ENCODE peak calls at places on chromosomes 12 and 14, in seven cellular contexts. One of them, this sample, is unnamed.

GRCh38 chr12:6547987-6548386 is 7.9 kb downstream of the IFFO1 start:
- DNase-seq in foreskin keratinocyte: no peak
- DNase-seq in CD4-positive, alpha-beta memory T cell: no peak
- DNase-seq in uterus: peak; percentile 83
- DNase-seq in mucosa of descending colon: peak; percentile 29
- DNase-seq in pancreas: no peak
- DNase-seq in sigmoid colon: peak; percentile 84
- DNase-seq in this sample: peak; percentile 55

GRCh38 chr12:121264951-121265350 is 31.6 kb downstream of the CAMKK2 start:
- DNase-seq in foreskin keratinocyte: no peak
- DNase-seq in CD4-positive, alpha-beta memory T cell: no peak
- DNase-seq in uterus: no peak
- DNase-seq in mucosa of descending colon: no peak
- DNase-seq in pancreas: no peak
- DNase-seq in sigmoid colon: no peak
- DNase-seq in this sample: no peak

GRCh38 chr12:68850390-68850789 is 42.4 kb downstream of the MDM2 start:
- DNase-seq in foreskin keratinocyte: no peak
- DNase-seq in CD4-positive, alpha-beta memory T cell: no peak
- DNase-seq in uterus: no peak
- DNase-seq in mucosa of descending colon: no peak
- DNase-seq in pancreas: no peak
- DNase-seq in sigmoid colon: no peak
- DNase-seq in this sample: no peak

GRCh38 chr12:18723752-18724151 is 14.1 kb downstream of the PLCZ1 start:
- DNase-seq in foreskin keratinocyte: peak; percentile 95
- DNase-seq in CD4-positive, alpha-beta memory T cell: no peak
- DNase-seq in uterus: no peak
- DNase-seq in mucosa of descending colon: no peak
- DNase-seq in pancreas: no peak
- DNase-seq in sigmoid colon: no peak
- DNase-seq in this sample: no peak

GRCh38 chr12:10940389-10940788 is 1.3 kb upstream of the TAS2R14 start:
- DNase-seq in foreskin keratinocyte: peak; percentile 97
- DNase-seq in CD4-positive, alpha-beta memory T cell: no peak
- DNase-seq in uterus: no peak
- DNase-seq in mucosa of descending colon: no peak
- DNase-seq in pancreas: no peak
- DNase-seq in sigmoid colon: no peak
- DNase-seq in this sample: no peak

GRCh38 chr14:101072070-101072469 is 168.5 kb upstream of the RTL1 start:
- DNase-seq in foreskin keratinocyte: no peak
- DNase-seq in CD4-positive, alpha-beta memory T cell: no peak
- DNase-seq in uterus: peak; percentile 13
- DNase-seq in mucosa of descending colon: no peak
- DNase-seq in pancreas: no peak
- DNase-seq in sigmoid colon: peak; percentile 24
- DNase-seq in this sample: no peak

GRCh38 chr14:95432152-95433093 is 84.0 kb downstream of the SYNE3 start:
- DNase-seq in foreskin keratinocyte: no peak
- DNase-seq in CD4-positive, alpha-beta memory T cell: no peak
- DNase-seq in uterus: peak; percentile 65
- DNase-seq in mucosa of descending colon: no peak
- DNase-seq in pancreas: peak; percentile 71
- DNase-seq in sigmoid colon: peak; percentile 80
- DNase-seq in this sample: peak; percentile 73

GRCh38 chr14:22379727-22380126 is 209.3 kb downstream of the DAD1 start:
- DNase-seq in foreskin keratinocyte: peak; percentile 18
- DNase-seq in CD4-positive, alpha-beta memory T cell: no peak
- DNase-seq in uterus: no peak
- DNase-seq in mucosa of descending colon: no peak
- DNase-seq in pancreas: no peak
- DNase-seq in sigmoid colon: no peak
- DNase-seq in this sample: no peak

GRCh38 chr12:542290-543113 is 82.8 kb downstream of the B4GALNT3 start:
- DNase-seq in foreskin keratinocyte: no peak
- DNase-seq in CD4-positive, alpha-beta memory T cell: no peak
- DNase-seq in uterus: no peak
- DNase-seq in mucosa of descending colon: peak; percentile 31
- DNase-seq in pancreas: no peak
- DNase-seq in sigmoid colon: no peak
- DNase-seq in this sample: no peak

DNA sequence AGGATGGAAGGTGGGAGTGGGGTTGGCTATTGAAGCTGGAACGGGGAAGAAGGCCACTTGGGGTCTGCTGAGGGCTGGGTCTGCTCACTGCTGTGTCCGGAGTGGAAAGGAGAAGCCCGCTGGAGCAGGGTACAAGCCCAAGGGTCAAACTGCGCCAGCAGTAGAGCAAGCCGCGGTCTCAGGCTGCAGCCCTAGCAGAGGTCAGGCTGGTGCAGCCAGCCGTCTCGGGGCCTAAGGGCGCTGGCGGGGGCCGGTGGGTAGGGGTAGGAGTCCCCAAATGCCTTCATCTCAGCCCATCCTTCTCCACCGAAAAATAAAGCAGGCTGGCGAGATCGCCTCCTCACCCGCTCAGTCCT is 718 bp upstream of the JDP2 start:
- DNase-seq in foreskin keratinocyte: no peak
- DNase-seq in CD4-positive, alpha-beta memory T cell: no peak
- DNase-seq in uterus: no peak
- DNase-seq in mucosa of descending colon: no peak
- DNase-seq in pancreas: no peak
- DNase-seq in sigmoid colon: no peak
- DNase-seq in this sample: no peak
- H3K4me1 ChIP-seq in foreskin keratinocyte: peaks cover 7% of the 10 kb centered on the region
- H3K4me1 ChIP-seq in CD4-positive, alpha-beta memory T cell: peaks cover 10% of the 10 kb centered on the region
- H3K4me1 ChIP-seq in uterus: peaks cover 25% of the 10 kb centered on the region
- H3K4me1 ChIP-seq in mucosa of descending colon: peaks cover 24% of the 10 kb centered on the region
- H3K4me1 ChIP-seq in pancreas: peaks cover 27% of the 10 kb centered on the region
- H3K4me1 ChIP-seq in sigmoid colon: peaks cover 41% of the 10 kb centered on the region
- H3K4me1 ChIP-seq in this sample: peaks cover 47% of the 10 kb centered on the region

DNA sequence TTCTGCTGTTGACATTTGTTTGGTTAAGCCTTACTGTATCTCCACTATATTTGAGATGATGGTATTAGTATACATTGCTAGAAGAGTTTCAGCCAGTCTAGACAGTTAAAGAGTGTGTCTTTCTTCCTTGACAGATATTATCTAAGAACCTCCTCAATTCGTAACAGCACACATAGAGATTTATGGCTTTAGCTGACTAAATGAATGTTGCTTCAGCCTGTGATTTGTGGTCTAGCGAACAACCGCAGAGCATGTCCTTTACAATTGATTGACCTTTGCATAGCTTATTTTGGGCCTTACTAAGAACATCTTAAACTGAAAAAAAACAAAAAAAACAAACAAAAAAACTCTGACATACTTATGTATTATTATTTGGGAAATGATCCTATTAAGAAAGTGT is 122.2 kb downstream of the DAAM1 start:
- DNase-seq in foreskin keratinocyte: peak; percentile 44
- DNase-seq in CD4-positive, alpha-beta memory T cell: no peak
- DNase-seq in uterus: no peak
- DNase-seq in mucosa of descending colon: no peak
- DNase-seq in pancreas: no peak
- DNase-seq in sigmoid colon: no peak
- DNase-seq in this sample: no peak
- H3K4me1 ChIP-seq in foreskin keratinocyte: peaks cover 26% of the 10 kb centered on the region
- H3K4me1 ChIP-seq in CD4-positive, alpha-beta memory T cell: no peaks in the 10 kb centered on the region
- H3K4me1 ChIP-seq in uterus: no peaks in the 10 kb centered on the region
- H3K4me1 ChIP-seq in mucosa of descending colon: no peaks in the 10 kb centered on the region
- H3K4me1 ChIP-seq in pancreas: peaks cover 8% of the 10 kb centered on the region
- H3K4me1 ChIP-seq in sigmoid colon: peaks cover 93% of the 10 kb centered on the region
- H3K4me1 ChIP-seq in this sample: peaks cover 7% of the 10 kb centered on the region

GRCh38 chr14:99265571-99265970 is 6.4 kb downstream of the BCL11B start:
- DNase-seq in foreskin keratinocyte: no peak
- DNase-seq in CD4-positive, alpha-beta memory T cell: peak; percentile 55
- DNase-seq in uterus: no peak
- DNase-seq in mucosa of descending colon: no peak
- DNase-seq in pancreas: no peak
- DNase-seq in sigmoid colon: no peak
- DNase-seq in this sample: no peak
- H3K4me1 ChIP-seq in foreskin keratinocyte: peaks cover 41% of the 10 kb centered on the region
- H3K4me1 ChIP-seq in CD4-positive, alpha-beta memory T cell: peaks cover 63% of the 10 kb centered on the region
- H3K4me1 ChIP-seq in uterus: peaks cover 2% of the 10 kb centered on the region
- H3K4me1 ChIP-seq in mucosa of descending colon: peaks cover 3% of the 10 kb centered on the region
- H3K4me1 ChIP-seq in pancreas: no peaks in the 10 kb centered on the region
- H3K4me1 ChIP-seq in sigmoid colon: peaks cover 12% of the 10 kb centered on the region
- H3K4me1 ChIP-seq in this sample: peaks cover 7% of the 10 kb centered on the region

GRCh38 chr14:59484611-59485174 is 376 bp downstream of the JKAMP start:
- DNase-seq in foreskin keratinocyte: no peak
- DNase-seq in CD4-positive, alpha-beta memory T cell: no peak
- DNase-seq in uterus: no peak
- DNase-seq in mucosa of descending colon: no peak
- DNase-seq in pancreas: no peak
- DNase-seq in sigmoid colon: no peak
- DNase-seq in this sample: no peak
- H3K4me1 ChIP-seq in foreskin keratinocyte: peaks cover 13% of the 10 kb centered on the region
- H3K4me1 ChIP-seq in CD4-positive, alpha-beta memory T cell: peaks cover 65% of the 10 kb centered on the region
- H3K4me1 ChIP-seq in uterus: no peaks in the 10 kb centered on the region
- H3K4me1 ChIP-seq in mucosa of descending colon: peaks cover 32% of the 10 kb centered on the region
- H3K4me1 ChIP-seq in pancreas: peaks cover 30% of the 10 kb centered on the region
- H3K4me1 ChIP-seq in sigmoid colon: peaks cover 36% of the 10 kb centered on the region
- H3K4me1 ChIP-seq in this sample: peaks cover 45% of the 10 kb centered on the region

GRCh38 chr14:64707661-64708060 is 3.4 kb downstream of the PLEKHG3 start:
- DNase-seq in foreskin keratinocyte: peak; percentile 93
- DNase-seq in CD4-positive, alpha-beta memory T cell: no peak
- DNase-seq in uterus: no peak
- DNase-seq in mucosa of descending colon: no peak
- DNase-seq in pancreas: peak; percentile 9
- DNase-seq in sigmoid colon: peak; percentile 38
- DNase-seq in this sample: no peak

GRCh38 chr14:64708148-64709004 is 4.2 kb downstream of the PLEKHG3 start:
- DNase-seq in foreskin keratinocyte: peak; percentile 80
- DNase-seq in CD4-positive, alpha-beta memory T cell: peak; percentile 45
- DNase-seq in uterus: peak; percentile 35
- DNase-seq in mucosa of descending colon: peak; percentile 77
- DNase-seq in pancreas: peak; percentile 76
- DNase-seq in sigmoid colon: peak; percentile 77
- DNase-seq in this sample: no peak

GRCh38 chr14:64705406-64706118 is 1.3 kb downstream of the PLEKHG3 start:
- DNase-seq in foreskin keratinocyte: no peak
- DNase-seq in CD4-positive, alpha-beta memory T cell: no peak
- DNase-seq in uterus: peak; percentile 53
- DNase-seq in mucosa of descending colon: peak; percentile 64
- DNase-seq in pancreas: peak; percentile 17
- DNase-seq in sigmoid colon: peak; percentile 80
- DNase-seq in this sample: peak; percentile 33

GRCh38 chr14:64706119-64706465 is 1.9 kb downstream of the PLEKHG3 start:
- DNase-seq in foreskin keratinocyte: no peak
- DNase-seq in CD4-positive, alpha-beta memory T cell: no peak
- DNase-seq in uterus: no peak
- DNase-seq in mucosa of descending colon: no peak
- DNase-seq in pancreas: peak; percentile 9
- DNase-seq in sigmoid colon: peak; percentile 62
- DNase-seq in this sample: no peak

GRCh38 chr14:64706552-64707193 is 2.4 kb downstream of the PLEKHG3 start:
- DNase-seq in foreskin keratinocyte: no peak
- DNase-seq in CD4-positive, alpha-beta memory T cell: no peak
- DNase-seq in uterus: peak; percentile 38
- DNase-seq in mucosa of descending colon: peak; percentile 65
- DNase-seq in pancreas: peak; percentile 23
- DNase-seq in sigmoid colon: peak; percentile 71
- DNase-seq in this sample: no peak
- H3K4me1 ChIP-seq in foreskin keratinocyte: peaks cover 41% of the 10 kb centered on the region
- H3K4me1 ChIP-seq in CD4-positive, alpha-beta memory T cell: peaks cover 86% of the 10 kb centered on the region
- H3K4me1 ChIP-seq in uterus: peaks cover 9% of the 10 kb centered on the region
- H3K4me1 ChIP-seq in mucosa of descending colon: peaks cover 35% of the 10 kb centered on the region
- H3K4me1 ChIP-seq in pancreas: peaks cover 30% of the 10 kb centered on the region
- H3K4me1 ChIP-seq in sigmoid colon: peaks cover 72% of the 10 kb centered on the region
- H3K4me1 ChIP-seq in this sample: no peaks in the 10 kb centered on the region

GRCh38 chr14:21036746-21037145 is 2.1 kb upstream of the RNASE13 start:
- DNase-seq in foreskin keratinocyte: no peak
- DNase-seq in CD4-positive, alpha-beta memory T cell: no peak
- DNase-seq in uterus: no peak
- DNase-seq in mucosa of descending colon: no peak
- DNase-seq in pancreas: no peak
- DNase-seq in sigmoid colon: no peak
- DNase-seq in this sample: no peak

GRCh38 chr14:21039585-21040369 is 2.4 kb upstream of the RNASE7 start:
- DNase-seq in foreskin keratinocyte: peak; percentile 51
- DNase-seq in CD4-positive, alpha-beta memory T cell: peak; percentile 41
- DNase-seq in uterus: peak; percentile 60
- DNase-seq in mucosa of descending colon: no peak
- DNase-seq in pancreas: peak; percentile 64
- DNase-seq in sigmoid colon: peak; percentile 81
- DNase-seq in this sample: peak; percentile 32

GRCh38 chr14:21040370-21040925 is 1.7 kb upstream of the RNASE7 start:
- DNase-seq in foreskin keratinocyte: no peak
- DNase-seq in CD4-positive, alpha-beta memory T cell: no peak
- DNase-seq in uterus: no peak
- DNase-seq in mucosa of descending colon: no peak
- DNase-seq in pancreas: no peak
- DNase-seq in sigmoid colon: no peak
- DNase-seq in this sample: no peak

GRCh38 chr14:21039059-21039422 is 3.1 kb upstream of the RNASE7 start:
- DNase-seq in foreskin keratinocyte: no peak
- DNase-seq in CD4-positive, alpha-beta memory T cell: no peak
- DNase-seq in uterus: peak; percentile 93
- DNase-seq in mucosa of descending colon: peak; percentile 85
- DNase-seq in pancreas: peak; percentile 89
- DNase-seq in sigmoid colon: peak; percentile 97
- DNase-seq in this sample: peak; percentile 96

DNA sequence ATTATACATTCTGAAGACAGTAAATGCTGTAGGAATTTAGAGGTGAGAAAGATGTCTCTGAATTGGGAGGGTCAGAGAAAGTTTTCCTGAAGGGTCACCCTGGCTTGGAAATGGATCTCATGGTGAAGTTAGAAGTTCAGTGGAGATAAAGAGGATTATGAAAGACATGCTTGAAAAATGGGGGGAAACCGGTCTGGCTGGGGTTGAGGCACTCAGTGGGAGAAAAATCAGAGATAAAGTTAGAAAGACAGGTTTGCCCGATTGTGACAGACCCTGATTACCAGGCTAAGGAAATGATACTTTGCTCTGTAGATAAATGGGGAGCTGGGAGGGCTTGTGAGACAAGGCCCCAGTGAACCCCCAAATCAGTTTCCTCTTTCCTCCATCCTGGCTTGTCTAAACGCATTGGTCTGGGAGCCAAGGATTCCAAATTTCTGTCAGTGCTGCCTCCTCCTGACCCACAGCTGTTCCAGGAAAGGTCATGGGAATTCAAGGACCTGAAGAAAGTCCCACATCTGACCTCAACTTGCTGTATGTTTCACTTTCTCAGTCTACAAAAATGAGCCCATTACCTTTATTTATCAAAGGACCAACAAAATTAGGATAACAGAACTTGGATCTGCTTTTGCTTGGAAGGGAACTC is 3.6 kb upstream of the RNASE7 start:
- DNase-seq in foreskin keratinocyte: no peak
- DNase-seq in CD4-positive, alpha-beta memory T cell: no peak
- DNase-seq in uterus: no peak
- DNase-seq in mucosa of descending colon: no peak
- DNase-seq in pancreas: no peak
- DNase-seq in sigmoid colon: no peak
- DNase-seq in this sample: no peak
- H3K4me1 ChIP-seq in foreskin keratinocyte: peaks cover 46% of the 10 kb centered on the region
- H3K4me1 ChIP-seq in CD4-positive, alpha-beta memory T cell: peaks cover 3% of the 10 kb centered on the region
- H3K4me1 ChIP-seq in uterus: no peaks in the 10 kb centered on the region
- H3K4me1 ChIP-seq in mucosa of descending colon: peaks cover 27% of the 10 kb centered on the region
- H3K4me1 ChIP-seq in pancreas: peaks cover 20% of the 10 kb centered on the region
- H3K4me1 ChIP-seq in sigmoid colon: peaks cover 25% of the 10 kb centered on the region
- H3K4me1 ChIP-seq in this sample: peaks cover 63% of the 10 kb centered on the region

This sample was measured in psoas muscle.